ENCODE peak calls at places on chromosomes 7 and 10, in nine cellular contexts. M is left lobe of liver; X is C1 segment of cervical spinal cord; J is stimulated activated CD8-positive, alpha-beta memory T cell treated with anti-CD3 and anti-CD28 coated beads, Interleukin-4, amount 100 ng/mL, for 48 hours; A is T-helper 9 cell; R is T1000; T is NCI-H2081; W is transverse colon; O is smooth muscle cell of the brain vasculature. Z is an unnamed sample.
A peak's percentile ranks its signal among the peaks of the same experiment; 100 is the strongest.

GRCh38 chr10:125849448-125849847 is 26.1 kb downstream of the BCCIP start:
- DNase-seq in A (no peak), O (no peak), M (no peak), W (no peak), T (no peak), R (no peak), J (no peak), X (no peak), Z (no peak)

GRCh38 chr10:59177031-59177861 is 803 bp downstream of the PHYHIPL start:
- DNase-seq in J (no peak), W (no peak), X (peak; percentile 60), O (peak; percentile 51), R (peak; percentile 52), T (peak; percentile 67), A (no peak), M (peak; percentile 52), Z (peak; percentile 91)

GRCh38 chr10:114278140-114278883 is 39.3 kb downstream of the VWA2 start:
- DNase-seq in O (no peak), T (no peak), R (no peak), A (no peak), W (no peak), M (no peak), X (no peak), J (no peak), Z (no peak)

GRCh38 chr7:2719007-2719406 is 31.0 kb downstream of the AMZ1 start:
- DNase-seq in X (no peak), T (no peak), W (no peak), A (peak; percentile 62), O (no peak), R (no peak), J (peak; percentile 84), M (no peak), Z (no peak)

GRCh38 chr10:485776-486572 is 203.5 kb downstream of the DIP2C start:
- DNase-seq in J (peak; percentile 6), W (no peak), M (peak; percentile 35), O (no peak), T (peak; percentile 38), X (no peak), R (no peak), A (no peak), Z (peak; percentile 20)

GRCh38 chr10:114024876-114025609 is 18.6 kb upstream of the ADRB1 start:
- DNase-seq in A (no peak), J (no peak), O (no peak), W (no peak), T (no peak), X (no peak), M (no peak), R (no peak), Z (peak; percentile 41)

GRCh38 chr7:5598261-5598761 is 174.7 kb upstream of the TNRC18 start:
- DNase-seq in T (no peak), A (no peak), O (no peak), W (no peak), M (no peak), R (no peak), J (no peak), X (no peak), Z (no peak)

GRCh38 chr10:52864459-52865106 is 92.0 kb upstream of the MBL2 start:
- DNase-seq in O (peak; percentile 99), R (peak; percentile 79), A (no peak), T (no peak), W (no peak), J (no peak), X (no peak), M (no peak), Z (peak; percentile 90)

GRCh38 chr10:133258066-133258817 is 18.4 kb downstream of the ADAM8 start:
- DNase-seq in X (no peak), R (no peak), T (no peak), W (peak; percentile 67), J (peak; percentile 70), A (no peak), O (no peak), M (no peak), Z (no peak)

GRCh38 chr7:109757713-109758112 is 1188.0 kb downstream of the DNAJB9 start:
- DNase-seq in T (no peak), M (no peak), R (no peak), A (no peak), W (no peak), O (no peak), J (no peak), X (no peak), Z (no peak)